ENCODE peak calls at places on chromosomes 16 and 17, in seven cellular contexts. B, Z, F, R, A, D and K are unnamed samples. For H3K9me3, H3K36me3 and H3K27me3, the result is how much of the 10 kb centered on the place peaks cover.

GRCh38 chr16:85316321-85316919 is 204.1 kb upstream of the CIBAR2 start:
- DNase-seq in B (peak), Z (peak), F (peak), R (peak), A (peak), D (peak), K (peak)

GRCh38 chr17:67862614-67863217 is 37.4 kb downstream of the BPTF start:
- DNase-seq in B (no peak), Z (no peak), F (no peak), R (no peak), A (no peak), D (peak), K (no peak)

GRCh38 chr17:882827-883585 is 96.6 kb downstream of the NXN start:
- DNase-seq in B (peak), Z (peak), F (peak), R (peak), A (no peak), D (peak), K (peak)

GRCh38 chr17:14149751-14150150 is 80.4 kb downstream of the COX10 start:
- DNase-seq in B (no peak), Z (no peak), F (no peak), R (no peak), A (no peak), D (no peak), K (no peak)

GRCh38 chr17:75864448-75864871 is 9.3 kb upstream of the WBP2 start:
- DNase-seq in B (peak), Z (no peak), F (peak), R (no peak), A (no peak), D (peak), K (peak)

GRCh38 chr17:63697341-63698286 is 2.3 kb downstream of the LIMD2 start:
- DNase-seq in B (no peak), Z (no peak), F (no peak), R (no peak), A (no peak), D (peak), K (no peak)

GRCh38 chr17:70187383-70187782 is 18.1 kb downstream of the KCNJ2 start:
- DNase-seq in B (no peak), Z (no peak), F (no peak), R (no peak), A (no peak), D (peak), K (no peak)

GRCh38 chr16:26651884-26652283 is 414.8 kb upstream of the C16orf82 start:
- DNase-seq in B (no peak), Z (no peak), F (no peak), R (no peak), A (no peak), D (no peak), K (no peak)

GRCh38 chr16:56424404-56424765 is 960 bp downstream of the AMFR start:
- DNase-seq in B (no peak), Z (no peak), F (no peak), R (no peak), A (no peak), D (peak), K (no peak)

GRCh38 chr17:32634167-32634566 is 147.4 kb downstream of the CDK5R1 start:
- DNase-seq in B (no peak), Z (no peak), F (no peak), R (no peak), A (no peak), D (no peak), K (no peak)

GRCh38 chr17:58335061-58335731 is 6.6 kb upstream of the TSPOAP1 start:
- DNase-seq in B (peak), Z (no peak), F (no peak), R (no peak), A (no peak), D (no peak), K (no peak)

GRCh38 chr16:85029981-85030381 is 2.4 kb downstream of the KIAA0513 start:
- DNase-seq in B (peak), Z (no peak), F (peak), R (no peak), A (no peak), D (no peak), K (no peak)

GRCh38 chr16:19396555-19397011 is 21.1 kb upstream of the TMC5 start:
- DNase-seq in B (no peak), Z (no peak), F (no peak), R (no peak), A (no peak), D (no peak), K (no peak)

GRCh38 chr17:75753514-75754377 is 11.2 kb downstream of the GALK1 start:
- DNase-seq in B (peak), Z (no peak), F (peak), R (peak), A (no peak), D (peak), K (peak)

GRCh38 chr16:10729649-10730048 is 14.0 kb upstream of the NUBP1 start:
- DNase-seq in B (peak), Z (no peak), F (no peak), R (no peak), A (no peak), D (peak), K (peak)

GRCh38 chr17:47785538-47786123 is 36.0 kb downstream of the OSBPL7 start:
- DNase-seq in B (no peak), Z (no peak), F (no peak), R (peak), A (peak), D (peak), K (peak)

GRCh38 chr16:69240336-69240735 is 53.4 kb downstream of the SNTB2 start:
- DNase-seq in B (no peak), Z (no peak), F (no peak), R (no peak), A (no peak), D (peak), K (no peak)

GRCh38 chr17:27596106-27596505 is 34.9 kb upstream of the LGALS9 start:
- DNase-seq in B (peak), Z (no peak), F (peak), R (no peak), A (no peak), D (no peak), K (no peak)

GRCh38 chr16:3938471-3938842 is 57.9 kb upstream of the CREBBP start:
- DNase-seq in B (no peak), Z (no peak), F (no peak), R (no peak), A (no peak), D (peak), K (no peak)

GRCh38 chr16:79008036-79008868 is 592.3 kb downstream of the MAF start:
- DNase-seq in B (no peak), Z (peak), F (no peak), R (no peak), A (no peak), D (no peak), K (no peak)

GRCh38 chr16:27982184-27982583 is 81.3 kb downstream of the GSG1L start:
- DNase-seq in B (peak), Z (no peak), F (no peak), R (no peak), A (peak), D (no peak), K (no peak)

GRCh38 chr16:66603537-66604375 is 748 bp upstream of the CMTM3 start:
- DNase-seq in B (peak), Z (peak), F (peak), R (peak), A (peak), D (peak), K (peak)

GRCh38 chr16:88344411-88345030 is 38.2 kb upstream of the ZNF469 start:
- DNase-seq in B (no peak), Z (no peak), F (no peak), R (no peak), A (no peak), D (no peak), K (no peak)

GRCh38 chr17:29909604-29910003 is 20.4 kb downstream of the SSH2 start:
- DNase-seq in B (no peak), Z (no peak), F (no peak), R (no peak), A (no peak), D (peak), K (no peak)

GRCh38 chr17:76953926-76954325 is 85.7 kb downstream of the MGAT5B start:
- DNase-seq in B (no peak), Z (no peak), F (no peak), R (no peak), A (no peak), D (no peak), K (peak)

GRCh38 chr17:1050996-1051925 is 54.3 kb downstream of the TIMM22 start:
- DNase-seq in B (no peak), Z (no peak), F (no peak), R (no peak), A (no peak), D (no peak), K (no peak)

GRCh38 chr17:76544123-76544915 is 4.5 kb downstream of the PRCD start:
- DNase-seq in B (peak), Z (no peak), F (peak), R (no peak), A (no peak), D (no peak), K (no peak)

GRCh38 chr17:57622327-57622885 is 122.7 kb downstream of the CCDC182 start:
- DNase-seq in B (no peak), Z (no peak), F (no peak), R (no peak), A (no peak), D (no peak), K (no peak)

GRCh38 chr17:44354582-44355309 is 8.9 kb downstream of the FAM171A2 start:
- DNase-seq in B (peak), Z (no peak), F (peak), R (peak), A (no peak), D (peak), K (no peak)

GRCh38 chr17:260944-261343 is 79.5 kb upstream of the DOC2B start:
- DNase-seq in B (no peak), Z (no peak), F (peak), R (no peak), A (no peak), D (no peak), K (no peak)

GRCh38 chr17:62614142-62614541 is 13.3 kb upstream of the MRC2 start:
- DNase-seq in B (no peak), Z (no peak), F (peak), R (no peak), A (no peak), D (peak), K (peak)

GRCh38 chr17:60297729-60298293 is 94.1 kb downstream of the USP32 start:
- DNase-seq in B (no peak), Z (no peak), F (no peak), R (no peak), A (no peak), D (no peak), K (no peak)
- H3K9me3 ChIP-seq in B (under half), Z (under half), F (under half), R (under half), A (under half), D (under half), K (under half)

GRCh38 chr17:80353718-80354275 is 61.2 kb upstream of the ENDOV start:
- DNase-seq in B (no peak), Z (no peak), F (peak), R (no peak), A (no peak), D (no peak), K (no peak)

GRCh38 chr17:80356231-80356856 is 58.6 kb upstream of the ENDOV start:
- DNase-seq in B (no peak), Z (no peak), F (no peak), R (no peak), A (no peak), D (no peak), K (no peak)

GRCh38 chr17:80354381-80354780 is 60.6 kb upstream of the ENDOV start:
- DNase-seq in B (no peak), Z (no peak), F (peak), R (no peak), A (no peak), D (no peak), K (no peak)

GRCh38 chr17:80352216-80352895 is 62.6 kb upstream of the ENDOV start:
- DNase-seq in B (no peak), Z (no peak), F (peak), R (no peak), A (no peak), D (no peak), K (no peak)

DNA sequence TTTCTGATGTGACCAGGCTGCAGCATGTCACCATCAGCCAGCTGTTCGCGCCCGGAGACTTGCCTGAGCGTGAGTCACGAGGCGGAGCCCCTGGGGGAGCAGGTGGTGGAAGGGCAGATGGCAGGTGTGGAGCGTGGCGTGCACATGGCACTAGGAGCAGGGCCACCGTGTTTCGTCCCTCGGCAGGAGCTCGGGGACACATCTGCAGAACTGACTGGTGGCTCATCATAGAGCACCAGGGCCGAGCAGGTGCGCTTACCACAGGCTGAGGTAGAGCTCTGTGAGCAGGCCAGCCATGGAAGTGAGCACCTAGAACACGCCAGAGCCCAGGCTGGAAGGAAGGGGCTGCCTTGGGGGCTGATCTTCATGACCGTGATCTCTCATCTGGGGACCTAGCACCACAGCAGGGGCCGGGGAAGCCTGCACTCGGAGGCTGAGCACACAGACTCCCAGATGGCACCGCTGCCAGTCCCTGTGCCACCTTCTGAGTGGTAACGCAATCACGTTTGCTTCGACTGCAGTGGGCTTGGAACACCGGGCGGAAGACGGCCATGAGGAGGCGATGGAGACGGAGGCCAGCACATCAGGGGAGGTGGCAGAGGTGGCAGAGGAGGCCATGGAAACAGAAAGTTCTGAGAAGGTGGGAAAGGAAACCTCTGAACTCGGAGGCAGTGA is 61.8 kb upstream of the ENDOV start:
- DNase-seq in B (no peak), Z (no peak), F (peak), R (no peak), A (no peak), D (no peak), K (no peak)
- H3K36me3 ChIP-seq in B (under half), Z (half or more), F (under half), R (under half), A (under half), D (half or more), K (half or more)

GRCh38 chr16:74793571-74793970 is 19.0 kb upstream of the FA2H start:
- DNase-seq in B (no peak), Z (no peak), F (no peak), R (no peak), A (no peak), D (no peak), K (no peak)
- H3K27me3 ChIP-seq in B (under half), Z (under half), F (under half), R (under half), A (under half), D (under half), K (under half)

GRCh38 chr16:35745191-35745590 is 2285.8 kb downstream of the TP53TG3F start:
- DNase-seq in B (no peak), Z (no peak), F (no peak), R (no peak), A (no peak), D (no peak), K (no peak)

GRCh38 chr16:35745821-35746248 is 2286.4 kb downstream of the TP53TG3F start:
- DNase-seq in B (no peak), Z (no peak), F (no peak), R (no peak), A (no peak), D (no peak), K (no peak)

GRCh38 chr16:35743101-35743692 is 2283.8 kb downstream of the TP53TG3F start:
- DNase-seq in B (no peak), Z (no peak), F (no peak), R (no peak), A (no peak), D (no peak), K (no peak)

GRCh38 chr16:35744716-35745115 is 2285.3 kb downstream of the TP53TG3F start:
- DNase-seq in B (no peak), Z (no peak), F (no peak), R (no peak), A (no peak), D (no peak), K (peak)

DNA sequence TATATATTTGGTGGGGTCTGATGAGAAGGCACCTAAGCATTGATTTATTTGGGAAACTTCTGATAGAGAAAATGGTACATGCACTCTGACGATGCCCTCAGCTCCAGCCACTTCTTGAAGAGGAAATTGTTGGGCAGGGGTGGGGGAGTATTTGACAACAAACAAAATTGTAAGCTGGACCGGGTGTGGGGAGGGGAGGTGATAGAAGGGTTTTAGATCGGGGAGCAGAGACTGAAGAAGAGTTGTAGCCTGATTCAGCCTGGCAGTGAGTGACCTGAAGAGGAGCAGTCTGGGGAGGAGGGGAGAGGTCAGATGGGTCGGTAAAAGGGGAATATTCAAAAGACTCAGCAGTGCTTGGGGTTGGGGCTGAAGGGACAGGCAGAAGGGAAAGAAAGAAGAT is 2284.7 kb downstream of the TP53TG3F start:
- DNase-seq in B (no peak), Z (no peak), F (no peak), R (no peak), A (no peak), D (no peak), K (no peak)
- H3K9me3 ChIP-seq in B (under half), Z (under half), F (under half), R (under half), A (under half), D (under half), K (under half)

GRCh38 chr17:2187758-2188157 is 115.8 kb downstream of the SMG6 start:
- DNase-seq in B (no peak), Z (no peak), F (no peak), R (no peak), A (no peak), D (no peak), K (no peak)

GRCh38 chr17:2186937-2187336 is 116.6 kb downstream of the SMG6 start:
- DNase-seq in B (no peak), Z (no peak), F (no peak), R (no peak), A (no peak), D (no peak), K (no peak)

GRCh38 chr17:2190014-2190413 is 113.6 kb downstream of the SMG6 start:
- DNase-seq in B (no peak), Z (no peak), F (no peak), R (no peak), A (no peak), D (peak), K (peak)

GRCh38 chr17:2191227-2191626 is 112.4 kb downstream of the SMG6 start:
- DNase-seq in B (no peak), Z (no peak), F (no peak), R (no peak), A (no peak), D (no peak), K (no peak)

DNA sequence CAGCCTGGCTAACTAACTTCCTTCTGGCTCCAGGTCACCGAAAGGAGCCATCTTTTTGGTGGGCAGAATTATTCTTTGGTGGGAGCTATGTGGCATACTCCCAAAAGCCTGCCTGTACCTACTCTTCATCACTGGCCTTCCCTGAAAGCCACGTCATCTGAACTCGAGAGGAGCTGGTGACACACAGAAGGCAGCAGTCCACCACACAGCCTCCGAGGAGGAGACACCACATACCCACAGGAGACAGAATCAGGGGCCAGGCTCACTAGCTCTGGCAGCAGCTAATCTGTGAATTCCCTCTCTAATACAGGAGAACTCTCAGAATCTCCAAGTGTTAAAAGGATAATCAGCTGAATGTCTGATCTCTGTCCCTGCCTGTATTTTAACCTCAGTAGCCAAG is 114.4 kb downstream of the SMG6 start:
- DNase-seq in B (no peak), Z (no peak), F (no peak), R (no peak), A (no peak), D (peak), K (no peak)
- H3K36me3 ChIP-seq in B (under half), Z (under half), F (under half), R (under half), A (under half), D (under half), K (under half)

DNA sequence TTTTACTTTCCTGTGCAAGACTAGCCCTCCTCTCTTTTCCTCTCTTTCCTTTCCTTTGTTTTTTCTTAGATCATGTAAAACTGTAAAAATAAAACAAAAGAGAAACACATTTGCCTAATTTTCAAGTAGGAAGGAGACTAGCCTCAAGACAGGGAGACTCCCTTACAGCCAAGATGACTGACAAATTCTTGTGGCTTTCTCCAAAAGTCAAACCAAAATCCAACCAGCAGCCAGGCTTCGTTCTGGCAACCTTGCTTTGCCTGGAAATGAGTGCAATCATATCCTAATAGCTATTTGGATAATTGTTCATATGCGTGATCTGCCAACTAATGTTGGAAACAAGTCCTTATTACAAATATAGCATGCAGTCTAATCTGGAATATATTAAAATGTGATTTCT is 868.9 kb upstream of the SOX9 start:
- DNase-seq in B (no peak), Z (no peak), F (no peak), R (no peak), A (no peak), D (peak), K (peak)
- H3K27me3 ChIP-seq in B (under half), Z (under half), F (under half), R (under half), A (under half), D (under half), K (under half)